ENCODE peak calls at places on chromosomes 13 and 19, in seven cellular contexts. N, U, E, O, W, V and B are unnamed samples.

GRCh38 chr13:76330216-76330615 is 556.0 kb downstream of the KCTD12 start:
- DNase-seq in N (no peak), U (no peak), E (no peak), O (no peak), W (no peak), V (no peak), B (no peak)

GRCh38 chr13:24863748-24864540 is 100.0 kb downstream of the RNF17 start:
- DNase-seq in N (no peak), U (no peak), E (no peak), O (no peak), W (no peak), V (no peak), B (no peak)

GRCh38 chr13:81738364-81738763 is 1397.4 kb upstream of the SPRY2 start:
- DNase-seq in N (no peak), U (no peak), E (no peak), O (no peak), W (no peak), V (peak; percentile 9), B (no peak)

GRCh38 chr19:35069706-35070105 is 28.2 kb downstream of the HPN start:
- DNase-seq in N (no peak), U (no peak), E (no peak), O (no peak), W (no peak), V (no peak), B (no peak)

GRCh38 chr19:33071887-33072286 is 7.2 kb upstream of the RHPN2 start:
- DNase-seq in N (no peak), U (no peak), E (peak; percentile 52), O (no peak), W (no peak), V (peak; percentile 54), B (no peak)

GRCh38 chr13:20391597-20392452 is 133.8 kb downstream of the CRYL1 start:
- DNase-seq in N (no peak), U (no peak), E (peak; percentile 53), O (no peak), W (no peak), V (no peak), B (peak; percentile 82)

GRCh38 chr13:107551521-107551920 is 663.8 kb downstream of the LIG4 start:
- DNase-seq in N (no peak), U (no peak), E (no peak), O (no peak), W (no peak), V (no peak), B (no peak)

GRCh38 chr13:109196896-109197295 is 567.5 kb downstream of the MYO16 start:
- DNase-seq in N (no peak), U (no peak), E (no peak), O (no peak), W (no peak), V (no peak), B (no peak)

GRCh38 chr13:80386592-80386991 is 45.7 kb upstream of the SPRY2 start:
- DNase-seq in N (no peak), U (no peak), E (no peak), O (peak; percentile 24), W (no peak), V (no peak), B (no peak)

GRCh38 chr13:106573855-106574254 is 5.9 kb upstream of the ARGLU1 start:
- DNase-seq in N (no peak), U (peak; percentile 81), E (no peak), O (no peak), W (no peak), V (peak; percentile 55), B (no peak)

GRCh38 chr13:29589234-29589633 is 6.3 kb downstream of the SLC7A1 start:
- DNase-seq in N (no peak), U (no peak), E (no peak), O (peak; percentile 52), W (no peak), V (peak; percentile 84), B (no peak)

GRCh38 chr13:112117955-112118302 is 51.0 kb downstream of the SOX1 start:
- DNase-seq in N (no peak), U (no peak), E (no peak), O (no peak), W (no peak), V (no peak), B (no peak)

GRCh38 chr13:84431646-84432045 is 549.4 kb upstream of the SLITRK1 start:
- DNase-seq in N (no peak), U (no peak), E (no peak), O (no peak), W (no peak), V (peak; percentile 85), B (no peak)

GRCh38 chr19:35790981-35791813 is 15.8 kb downstream of the ARHGAP33 start:
- DNase-seq in N (no peak), U (no peak), E (no peak), O (peak; percentile 83), W (no peak), V (no peak), B (no peak)

GRCh38 chr13:48648446-48648845 is 5.3 kb upstream of the CYSLTR2 start:
- DNase-seq in N (no peak), U (no peak), E (no peak), O (no peak), W (no peak), V (no peak), B (no peak)

GRCh38 chr19:42480335-42481095 is 37.8 kb upstream of the CXCL17 start:
- DNase-seq in N (no peak), U (no peak), E (peak; percentile 93), O (peak; percentile 26), W (no peak), V (peak; percentile 13), B (no peak)

GRCh38 chr19:47210689-47211316 is 20.2 kb downstream of the BBC3 start:
- DNase-seq in N (peak; percentile 71), U (no peak), E (peak; percentile 67), O (peak; percentile 84), W (peak; percentile 52), V (peak; percentile 64), B (no peak)

GRCh38 chr19:38090561-38090960 is 133.5 kb downstream of the DPF1 start:
- DNase-seq in N (no peak), U (no peak), E (no peak), O (peak; percentile 51), W (no peak), V (no peak), B (no peak)

GRCh38 chr19:40908981-40909380 is 26.9 kb upstream of the CYP2A7 start:
- DNase-seq in N (no peak), U (no peak), E (no peak), O (no peak), W (no peak), V (no peak), B (no peak)

GRCh38 chr19:42511340-42511739 is 16.9 kb downstream of the CEACAM1 start:
- DNase-seq in N (no peak), U (no peak), E (no peak), O (no peak), W (no peak), V (no peak), B (no peak)

GRCh38 chr19:37654118-37654517 is 1.1 kb downstream of the ZFP30 start:
- DNase-seq in N (no peak), U (no peak), E (no peak), O (no peak), W (no peak), V (peak; percentile 10), B (no peak)

GRCh38 chr13:42702726-42703125 is 78.7 kb upstream of the FAM216B start:
- DNase-seq in N (no peak), U (no peak), E (no peak), O (no peak), W (no peak), V (peak; percentile 26), B (no peak)

GRCh38 chr13:29522044-29522685 is 73.3 kb downstream of the SLC7A1 start:
- DNase-seq in N (no peak), U (no peak), E (no peak), O (no peak), W (no peak), V (peak; percentile 91), B (no peak)

GRCh38 chr13:59837101-59837500 is 326.6 kb downstream of the DIAPH3 start:
- DNase-seq in N (no peak), U (no peak), E (no peak), O (no peak), W (no peak), V (no peak), B (no peak)

GRCh38 chr19:1465191-1466016 is 13.6 kb downstream of the C19orf25 start:
- DNase-seq in N (no peak), U (no peak), E (no peak), O (no peak), W (no peak), V (no peak), B (no peak)

GRCh38 chr19:35637165-35637564 is 4.4 kb upstream of the ETV2 start:
- DNase-seq in N (no peak), U (no peak), E (no peak), O (no peak), W (no peak), V (no peak), B (no peak)

GRCh38 chr19:21158523-21159135 is 16.8 kb downstream of the ZNF431 start:
- DNase-seq in N (no peak), U (no peak), E (no peak), O (no peak), W (no peak), V (peak; percentile 80), B (no peak)
- H3K36me3 ChIP-seq in N (no peaks in the 10 kb centered on the region), U (peaks cover 6% of the 10 kb centered on the region), E (peaks cover 49% of the 10 kb centered on the region), O (no peaks in the 10 kb centered on the region), W (peaks cover 21% of the 10 kb centered on the region), V (no peaks in the 10 kb centered on the region), B (no peaks in the 10 kb centered on the region)

DNA sequence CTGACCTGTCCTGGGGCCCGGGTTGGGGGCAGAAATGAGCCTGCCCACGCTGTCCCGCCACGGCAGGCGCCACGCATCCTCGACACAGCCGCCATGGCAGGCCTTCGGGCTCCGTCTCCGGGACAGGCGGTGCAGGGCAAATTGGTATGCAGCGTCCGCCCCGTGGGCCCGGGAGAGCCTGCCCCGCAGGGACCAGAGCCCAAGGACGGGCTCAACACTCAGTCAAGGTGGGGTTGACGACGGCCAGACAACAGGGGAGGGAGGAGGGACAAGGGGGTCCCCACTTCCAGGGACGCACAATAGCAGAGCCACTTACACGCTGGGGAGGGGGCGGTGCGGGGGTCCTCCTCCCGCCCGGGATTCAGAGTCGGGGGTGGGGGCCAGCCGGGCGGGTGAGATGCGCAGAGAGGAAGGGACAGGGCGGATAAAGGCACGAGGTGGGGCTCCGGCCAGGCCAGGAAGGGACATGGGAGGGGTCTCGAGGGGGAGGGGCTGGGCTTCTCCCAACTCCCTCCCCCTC is 1.2 kb downstream of the CTXN1 start:
- DNase-seq in N (no peak), U (no peak), E (no peak), O (no peak), W (no peak), V (no peak), B (no peak)
- H3K27ac ChIP-seq in N (no peak overlapping the region), U (no peak overlapping the region), E (no peak overlapping the region), O (no peak overlapping the region), W (no peak overlapping the region), V (no peak overlapping the region), B (peak overlapping the region; percentile 89)

GRCh38 chr19:45068041-45068440 is 8.2 kb downstream of the ZNF296 start:
- DNase-seq in N (no peak), U (no peak), E (no peak), O (no peak), W (no peak), V (no peak), B (no peak)
- H3K36me3 ChIP-seq in N (peaks cover 8% of the 10 kb centered on the region), U (peaks cover 8% of the 10 kb centered on the region), E (peaks cover 15% of the 10 kb centered on the region), O (peaks cover 34% of the 10 kb centered on the region), W (peaks cover 73% of the 10 kb centered on the region), V (peaks cover 50% of the 10 kb centered on the region), B (peaks cover 81% of the 10 kb centered on the region)

DNA sequence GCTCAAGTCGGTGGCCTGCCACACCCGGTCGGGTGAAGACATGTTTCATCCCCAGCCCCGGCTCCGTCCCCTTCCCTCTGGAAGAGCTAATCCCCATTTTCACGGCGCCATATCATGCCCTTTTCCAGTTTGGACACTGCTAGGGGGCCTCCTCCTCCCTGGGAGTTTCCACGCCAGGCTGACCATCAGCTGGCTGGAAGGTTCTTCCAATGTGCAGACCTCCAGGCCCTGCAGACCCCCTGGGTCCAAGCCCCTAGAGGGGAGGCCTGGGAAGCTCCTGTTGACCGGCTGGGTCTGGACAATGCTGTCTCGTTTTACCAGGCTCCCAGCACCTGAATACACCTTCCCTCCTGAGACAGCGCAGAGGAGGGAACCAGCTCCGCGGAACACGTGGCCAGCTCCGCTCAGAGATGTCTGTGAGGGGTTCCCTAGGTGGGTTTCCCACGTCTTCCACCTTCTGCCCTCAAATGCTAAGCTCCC is 44.7 kb upstream of the RANBP3 start:
- DNase-seq in N (no peak), U (peak; percentile 73), E (no peak), O (no peak), W (no peak), V (no peak), B (no peak)
- H3K27ac ChIP-seq in N (no peak overlapping the region), U (no peak overlapping the region), E (no peak overlapping the region), O (no peak overlapping the region), W (no peak overlapping the region), V (peak overlapping the region; percentile 62), B (no peak overlapping the region)